ENCODE peak calls at places on chromosome 3, in ten cellular contexts. G is tibial nerve, A is islet precursor cell, U is HS-5, S is dorsolateral prefrontal cortex, K is colonic mucosa, P is NCI-H1105, V is tibial artery, O is epithelial cell of esophagus, Y is right atrium auricular region. F is an unnamed sample.

GRCh38 chr3:24067483-24067882 is 122.4 kb downstream of the NR1D2 start:
- DNase-seq in G (no peak), A (no peak), U (no peak), S (no peak), K (no peak), P (no peak), V (no peak), O (peak; percentile 83), Y (no peak), F (peak; percentile 31)

GRCh38 chr3:24119321-24119751 is 174.2 kb downstream of the NR1D2 start:
- DNase-seq in G (no peak), A (peak; percentile 3), U (peak; percentile 56), S (no peak), K (no peak), P (no peak), V (no peak), O (peak; percentile 77), Y (no peak), F (peak; percentile 56)

GRCh38 chr3:43914269-43914668 is 223.5 kb downstream of the ABHD5 start:
- DNase-seq in G (no peak), A (no peak), U (no peak), S (no peak), K (no peak), P (no peak), V (no peak), O (no peak), Y (no peak), F (no peak)

GRCh38 chr3:16182183-16182582 is 7.7 kb downstream of the GALNT15 start:
- DNase-seq in G (no peak), A (no peak), U (no peak), S (no peak), K (no peak), P (no peak), V (no peak), O (no peak), Y (no peak), F (no peak)

GRCh38 chr3:67154429-67154828 is 156.3 kb downstream of the KBTBD8 start:
- DNase-seq in G (no peak), A (peak; percentile 54), U (no peak), S (no peak), K (no peak), P (no peak), V (no peak), O (no peak), Y (no peak), F (no peak)

GRCh38 chr3:127637546-127637945 is 8.6 kb downstream of the PODXL2 start:
- DNase-seq in G (no peak), A (peak; percentile 83), U (no peak), S (no peak), K (no peak), P (no peak), V (peak; percentile 11), O (no peak), Y (no peak), F (no peak)

GRCh38 chr3:34019158-34019557 is 220.7 kb downstream of the PDCD6IP start:
- DNase-seq in G (no peak), A (no peak), U (no peak), S (no peak), K (no peak), P (no peak), V (no peak), O (no peak), Y (no peak), F (no peak)

GRCh38 chr3:50585919-50586762 is 16.8 kb downstream of the HEMK1 start:
- DNase-seq in G (no peak), A (no peak), U (no peak), S (no peak), K (no peak), P (no peak), V (no peak), O (no peak), Y (no peak), F (no peak)

GRCh38 chr3:89216021-89216739 is 108.8 kb downstream of the EPHA3 start:
- DNase-seq in G (no peak), A (no peak), U (no peak), S (no peak), K (no peak), P (no peak), V (no peak), O (no peak), Y (no peak), F (no peak)

GRCh38 chr3:17741621-17742091 is 775 bp downstream of the TBC1D5 start:
- DNase-seq in G (no peak), A (no peak), U (peak; percentile 38), S (peak; percentile 64), K (no peak), P (no peak), V (no peak), O (no peak), Y (no peak), F (no peak)

GRCh38 chr3:188345223-188345622 is 191.3 kb downstream of the LPP start:
- DNase-seq in G (no peak), A (no peak), U (no peak), S (no peak), K (no peak), P (no peak), V (no peak), O (peak; percentile 44), Y (no peak), F (no peak)

GRCh38 chr3:63521657-63522056 is 130.8 kb upstream of the SNTN start:
- DNase-seq in G (no peak), A (no peak), U (no peak), S (no peak), K (no peak), P (no peak), V (no peak), O (no peak), Y (no peak), F (no peak)

GRCh38 chr3:22951910-22952309 is 251.2 kb upstream of the UBE2E2 start:
- DNase-seq in G (no peak), A (no peak), U (no peak), S (no peak), K (no peak), P (peak; percentile 6), V (no peak), O (no peak), Y (no peak), F (peak; percentile 49)

GRCh38 chr3:116270053-116270452 is 175.2 kb downstream of the LSAMP start:
- DNase-seq in G (no peak), A (no peak), U (no peak), S (no peak), K (no peak), P (no peak), V (no peak), O (no peak), Y (no peak), F (no peak)

F was measured in stromal cell of bone marrow.